ENCODE peak calls at places on chromosomes 12 and 14, in nine cellular contexts. X is thoracic aorta; U is aorta; Z is heart left ventricle; L is hepatocyte; J is fibroblast of lung; P is PC-3; E is psoas muscle; G is CD8-positive, alpha-beta T cell. W is an unnamed sample. For H3K9me3 and H3K4me1, the result is how much of the 10 kb centered on the place peaks cover.

GRCh38 chr12:65215449-65215848 is 46.1 kb downstream of the LEMD3 start:
- DNase-seq in X (no peak), U (no peak), Z (no peak), L (no peak), J (no peak), P (no peak), E (no peak), G (no peak), W (no peak)

GRCh38 chr12:82438356-82438755 is 80.0 kb downstream of the METTL25 start:
- DNase-seq in X (no peak), U (no peak), Z (no peak), L (no peak), J (no peak), P (no peak), E (no peak), G (no peak), W (no peak)

GRCh38 chr12:49058366-49059062 is 2.1 kb downstream of the KMT2D start:
- DNase-seq in X (no peak), U (no peak), Z (no peak), L (no peak), J (no peak), P (no peak), E (no peak), G (no peak), W (no peak)

GRCh38 chr12:53514626-53515290 is 7.5 kb upstream of the NPFF start:
- DNase-seq in X (no peak), U (no peak), Z (no peak), L (no peak), J (no peak), P (no peak), E (no peak), G (no peak), W (no peak)

GRCh38 chr12:8890313-8891084 is 23.8 kb upstream of the PHC1 start:
- DNase-seq in X (no peak), U (no peak), Z (peak), L (peak), J (peak), P (peak), E (peak), G (peak), W (peak)

GRCh38 chr14:29810657-29811056 is 117.0 kb downstream of the PRKD1 start:
- DNase-seq in X (no peak), U (no peak), Z (peak), L (no peak), J (peak), P (peak), E (no peak), G (no peak), W (peak)

GRCh38 chr14:95335071-95335470 is 15.4 kb upstream of the CLMN start:
- DNase-seq in X (no peak), U (no peak), Z (no peak), L (no peak), J (no peak), P (no peak), E (no peak), G (no peak), W (no peak)

GRCh38 chr14:97010491-97011160 is 213.4 kb downstream of the VRK1 start:
- DNase-seq in X (no peak), U (no peak), Z (no peak), L (no peak), J (no peak), P (no peak), E (no peak), G (no peak), W (no peak)

GRCh38 chr14:75968461-75968860 is 13.3 kb downstream of the TGFB3 start:
- DNase-seq in X (no peak), U (no peak), Z (no peak), L (no peak), J (peak), P (no peak), E (no peak), G (no peak), W (peak)

GRCh38 chr12:114479831-114480230 is 73.9 kb upstream of the TBX5 start:
- DNase-seq in X (no peak), U (no peak), Z (no peak), L (peak), J (no peak), P (no peak), E (no peak), G (no peak), W (peak)

GRCh38 chr12:916240-916639 is 33.3 kb downstream of the RAD52 start:
- DNase-seq in X (no peak), U (no peak), Z (peak), L (no peak), J (no peak), P (no peak), E (peak), G (no peak), W (no peak)

GRCh38 chr14:38629412-38629811 is 373.5 kb upstream of the CLEC14A start:
- DNase-seq in X (no peak), U (no peak), Z (no peak), L (no peak), J (no peak), P (no peak), E (no peak), G (no peak), W (no peak)

DNA sequence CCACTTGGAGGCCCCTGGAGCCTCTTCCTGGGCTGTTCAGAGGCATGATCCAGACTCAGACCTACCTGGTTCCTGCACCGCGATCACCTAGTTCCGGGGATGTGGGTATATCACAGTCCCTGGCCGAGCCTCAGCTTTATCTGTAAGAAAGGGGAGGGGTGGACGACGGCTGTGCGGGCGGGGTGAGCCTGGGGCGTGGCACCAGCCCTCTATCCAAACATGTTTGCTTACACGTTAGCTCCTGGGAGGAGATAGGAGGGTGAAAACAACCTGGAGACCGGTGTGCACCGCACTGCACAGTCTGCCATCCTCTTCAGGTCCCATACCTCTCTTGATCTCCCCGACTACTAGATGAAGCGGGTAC is 1.2 kb downstream of the ANKRD9 start:
- DNase-seq in X (no peak), U (no peak), Z (peak), L (peak), J (no peak), P (peak), E (no peak), G (no peak), W (no peak)
- H3K4me3 ChIP-seq in X (peak), U (no peak), Z (peak), L (peak), J (no peak), P (peak), E (peak), G (no peak), W (peak)

GRCh38 chr12:34350092-34351041 is 328.1 kb downstream of the ALG10 start:
- DNase-seq in X (no peak), U (no peak), Z (no peak), L (no peak), J (no peak), P (no peak), E (no peak), G (no peak), W (no peak)
- H3K9me3 ChIP-seq in X (under half), U (under half), Z (under half), L (under half), J (under half), P (under half), E (under half), G (under half), W (under half)

GRCh38 chr14:91398707-91399106 is 18.9 kb downstream of the CCDC88C start:
- DNase-seq in X (no peak), U (no peak), Z (no peak), L (no peak), J (no peak), P (no peak), E (no peak), G (no peak), W (no peak)
- H3K4me1 ChIP-seq in X (under half), U (under half), Z (under half), L (under half), J (under half), P (under half), E (under half), G (half or more), W (under half)

GRCh38 chr14:68513137-68513536 is 279.7 kb downstream of the ZFP36L1 start:
- DNase-seq in X (no peak), U (no peak), Z (no peak), L (no peak), J (no peak), P (no peak), E (no peak), G (no peak), W (no peak)
- H3K4me3 ChIP-seq in X (no peak), U (no peak), Z (no peak), L (no peak), J (no peak), P (no peak), E (no peak), G (no peak), W (no peak)

GRCh38 chr14:99066378-99066777 is 205.6 kb downstream of the BCL11B start:
- DNase-seq in X (no peak), U (no peak), Z (no peak), L (no peak), J (no peak), P (no peak), E (no peak), G (no peak), W (no peak)
- H3K9me3 ChIP-seq in X (under half), U (under half), Z (under half), L (under half), J (under half), P (under half), E (under half), G (under half), W (under half)

GRCh38 chr12:107656302-107656701 is 29.3 kb upstream of the PWP1 start:
- DNase-seq in X (no peak), U (no peak), Z (no peak), L (no peak), J (no peak), P (no peak), E (no peak), G (no peak), W (no peak)

GRCh38 chr12:107657133-107657532 is 28.5 kb upstream of the PWP1 start:
- DNase-seq in X (no peak), U (no peak), Z (no peak), L (peak), J (no peak), P (no peak), E (no peak), G (no peak), W (no peak)

GRCh38 chr12:107653519-107653918 is 32.1 kb upstream of the PWP1 start:
- DNase-seq in X (no peak), U (no peak), Z (no peak), L (no peak), J (no peak), P (no peak), E (no peak), G (no peak), W (no peak)

GRCh38 chr12:107654866-107655265 is 30.7 kb upstream of the PWP1 start:
- DNase-seq in X (no peak), U (no peak), Z (no peak), L (no peak), J (no peak), P (no peak), E (no peak), G (no peak), W (no peak)

GRCh38 chr12:107655281-107656065 is 30.1 kb upstream of the PWP1 start:
- DNase-seq in X (no peak), U (no peak), Z (no peak), L (no peak), J (no peak), P (no peak), E (no peak), G (no peak), W (no peak)
- H3K4me1 ChIP-seq in X (under half), U (under half), Z (under half), L (under half), J (under half), P (under half), E (under half), G (under half), W (under half)

W was measured in cardiac muscle cell.